ENCODE peak calls at places on chromosome X, in five cellular contexts. L is GM12878, T is K562, R is H1, K is HepG2. J is an unnamed sample.
A peak's percentile ranks its signal among the peaks of the same experiment; 100 is the strongest.

GRCh38 chrX:71542411-71542810 is 9.5 kb downstream of the OGT start:
- DNase-seq in L (no peak), T (no peak), R (no peak), K (no peak), J (no peak)

GRCh38 chrX:33207056-33207455 is 4.3 kb downstream of the DMD start:
- DNase-seq in L (no peak), T (no peak), R (no peak), K (no peak), J (no peak)

GRCh38 chrX:1025413-1025812 is 187.0 kb downstream of the CRLF2 start:
- DNase-seq in L (no peak), T (no peak), R (no peak), K (no peak), J (no peak)

GRCh38 chrX:68114573-68115199 is 318.6 kb downstream of the OPHN1 start:
- DNase-seq in L (no peak), T (peak; percentile 26), R (no peak), K (no peak), J (no peak)

GRCh38 chrX:71873459-71873833 is 37.2 kb upstream of the NHSL2 start:
- DNase-seq in L (no peak), T (no peak), R (no peak), K (no peak), J (no peak)

GRCh38 chrX:17527135-17527701 is 152.2 kb downstream of the NHS start:
- DNase-seq in L (no peak), T (no peak), R (no peak), K (no peak), J (no peak)

GRCh38 chrX:85592980-85593379 is 213.5 kb upstream of the POF1B start:
- DNase-seq in L (no peak), T (no peak), R (no peak), K (no peak), J (no peak)

GRCh38 chrX:35292522-35292921 is 349.9 kb downstream of the FAM47B start:
- DNase-seq in L (no peak), T (no peak), R (no peak), K (no peak), J (no peak)

GRCh38 chrX:111100191-111100590 is 4.2 kb downstream of the PAK3 start:
- DNase-seq in L (no peak), T (peak; percentile 49), R (peak; percentile 50), K (peak; percentile 8), J (peak; percentile 73)

GRCh38 chrX:15405846-15406245 is 21.6 kb upstream of the VEGFD start:
- DNase-seq in L (no peak), T (no peak), R (no peak), K (no peak), J (no peak)

GRCh38 chrX:68693481-68694410 is 46.3 kb downstream of the STARD8 start:
- DNase-seq in L (no peak), T (peak; percentile 87), R (peak; percentile 71), K (no peak), J (peak; percentile 85)

GRCh38 chrX:11363069-11363594 is 69.9 kb downstream of the AMELX start:
- DNase-seq in L (peak; percentile 67), T (no peak), R (no peak), K (no peak), J (no peak)

GRCh38 chrX:154356596-154356995 is 17.8 kb downstream of the FLNA start:
- DNase-seq in L (no peak), T (no peak), R (no peak), K (no peak), J (no peak)
- H4K20me1 ChIP-seq in L (no peaks in the 10 kb centered on the region), T (peaks cover 3% of the 10 kb centered on the region), R (peaks cover 7% of the 10 kb centered on the region), K (peaks cover 3% of the 10 kb centered on the region), J (no peaks in the 10 kb centered on the region)

GRCh38 chrX:137166591-137166990 is 132.8 kb upstream of the GPR101 start:
- DNase-seq in L (no peak), T (peak; percentile 24), R (peak; percentile 57), K (no peak), J (peak; percentile 49)

GRCh38 chrX:137164329-137164728 is 130.5 kb upstream of the GPR101 start:
- DNase-seq in L (no peak), T (no peak), R (no peak), K (no peak), J (no peak)
- TF ChIP-seq CREB1 in L (no peak), T (no peak), R (no peak), K (no peak), J (no peak)

GRCh38 chrX:47584714-47585113 is 2.5 kb downstream of the TIMP1 start:
- DNase-seq in L (no peak), T (no peak), R (no peak), K (no peak), J (no peak)
- H3K4me3 ChIP-seq in L (no peak overlapping the region), T (no peak overlapping the region), R (no peak overlapping the region), K (no peak overlapping the region), J (no peak overlapping the region)

GRCh38 chrX:41110801-41111625 is 25.8 kb downstream of the USP9X start:
- DNase-seq in L (no peak), T (peak; percentile 13), R (no peak), K (no peak), J (peak; percentile 52)
- H4K20me1 ChIP-seq in L (peaks cover 8% of the 10 kb centered on the region), T (peaks cover 44% of the 10 kb centered on the region), R (peaks cover 16% of the 10 kb centered on the region), K (peaks cover 45% of the 10 kb centered on the region), J (peaks cover 31% of the 10 kb centered on the region)

GRCh38 chrX:10240918-10241317 is 84.1 kb downstream of the CLCN4 start:
- DNase-seq in L (no peak), T (no peak), R (no peak), K (no peak), J (no peak)
- TF ChIP-seq CREB1 in L (no peak), T (no peak), R (no peak), K (no peak), J (no peak)

J was measured in GM23338.